ENCODE peak calls at places on chromosomes 13 and 19, in five cellular contexts. Z is ovary, H is body of pancreas, F is upper lobe of right lung, Q is PC-3. X is an unnamed sample.

GRCh38 chr19:29947871-29948270 is 5.8 kb downstream of the URI1 start:
- DNase-seq in Z (no peak), H (no peak), F (no peak), Q (no peak), X (no peak)

GRCh38 chr19:37470216-37470615 is 1.1 kb downstream of the ZNF570 start:
- DNase-seq in Z (no peak), H (no peak), F (no peak), Q (no peak), X (peak)

GRCh38 chr13:45674908-45675307 is 27.2 kb upstream of the CBY2 start:
- DNase-seq in Z (no peak), H (peak), F (no peak), Q (peak), X (no peak)

GRCh38 chr19:5676711-5677110 is 3.6 kb downstream of the MICOS13 start:
- DNase-seq in Z (no peak), H (no peak), F (no peak), Q (no peak), X (no peak)

GRCh38 chr13:32537580-32538233 is 888 bp downstream of the N4BP2L2 start:
- DNase-seq in Z (peak), H (peak), F (peak), Q (no peak), X (peak)

GRCh38 chr13:65468628-65469027 is 1761.5 kb downstream of the PCDH9 start:
- DNase-seq in Z (no peak), H (no peak), F (no peak), Q (no peak), X (no peak)

GRCh38 chr19:14174883-14175282 is 31.1 kb downstream of the ADGRL1 start:
- DNase-seq in Z (no peak), H (no peak), F (no peak), Q (no peak), X (no peak)

GRCh38 chr19:41860419-41861097 is 503 bp downstream of the RPS19 start:
- DNase-seq in Z (no peak), H (no peak), F (no peak), Q (no peak), X (no peak)

GRCh38 chr19:5621311-5621944 is 1.1 kb downstream of the SAFB2 start:
- DNase-seq in Z (peak), H (no peak), F (no peak), Q (no peak), X (no peak)

GRCh38 chr13:25528266-25528665 is 156.5 kb downstream of the ATP8A2 start:
- DNase-seq in Z (no peak), H (no peak), F (no peak), Q (no peak), X (no peak)

GRCh38 chr13:110442946-110443632 is 118.4 kb downstream of the RAB20 start:
- DNase-seq in Z (no peak), H (no peak), F (no peak), Q (peak), X (no peak)

GRCh38 chr13:44312898-44313551 is 60.6 kb upstream of the SERP2 start:
- DNase-seq in Z (no peak), H (peak), F (no peak), Q (peak), X (no peak)

GRCh38 chr19:44824758-44825157 is 15.9 kb downstream of the BCAM start:
- DNase-seq in Z (no peak), H (peak), F (no peak), Q (peak), X (no peak)

DNA sequence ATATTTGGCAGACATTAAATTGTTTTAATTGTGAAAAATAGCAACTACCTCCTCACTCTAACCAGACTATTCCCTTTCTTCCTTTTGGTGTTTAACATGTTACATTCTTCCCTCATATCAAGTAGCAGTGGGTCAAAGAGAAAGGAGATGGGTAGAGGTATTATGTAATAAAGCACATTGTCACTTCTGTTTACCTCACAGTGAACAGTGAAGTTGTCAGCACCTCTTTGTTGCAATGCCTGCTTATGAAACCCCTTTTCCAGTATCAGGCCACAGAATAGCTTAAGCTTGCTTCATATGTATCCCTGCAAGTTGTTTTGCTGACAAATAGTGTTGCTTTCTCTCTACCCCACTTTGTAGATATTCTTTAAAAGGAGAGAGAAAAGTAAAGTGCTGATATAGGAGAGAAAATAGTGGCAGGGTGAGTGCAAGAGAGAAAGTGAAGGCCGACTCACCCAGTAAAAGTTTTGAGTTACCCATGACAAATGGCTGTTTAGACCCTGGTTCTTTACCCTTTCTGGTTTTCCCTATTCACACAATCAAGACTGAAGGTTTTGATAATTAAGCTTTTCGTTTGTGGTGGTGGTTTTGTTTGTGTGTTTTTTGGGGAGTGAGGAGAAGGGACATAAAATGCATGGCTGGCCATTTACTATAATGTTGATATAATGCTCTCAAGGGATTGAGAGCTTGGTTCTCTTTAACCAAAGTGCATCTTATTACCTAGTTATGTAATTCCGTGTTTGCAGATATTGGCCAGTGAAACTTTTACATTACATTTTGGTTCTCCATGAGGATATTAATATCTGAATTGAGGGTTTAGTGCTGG is 3.7 kb downstream of the ITM2B start:
- DNase-seq in Z (no peak), H (no peak), F (no peak), Q (no peak), X (no peak)
- H3K4me3 ChIP-seq in Z (peak), H (no peak), F (peak), Q (no peak), X (peak)

GRCh38 chr13:27969073-27969865 is at the start of gene CDX2:
- DNase-seq in Z (no peak), H (peak), F (no peak), Q (no peak), X (no peak)
- H3K27ac ChIP-seq in Z (no peak), H (no peak), F (no peak), Q (no peak), X (no peak)

GRCh38 chr13:40806241-40806640 is 16.8 kb downstream of the SLC25A15 start:
- DNase-seq in Z (no peak), H (no peak), F (no peak), Q (no peak), X (no peak)
- H3K4me3 ChIP-seq in Z (no peak), H (no peak), F (no peak), Q (no peak), X (no peak)

GRCh38 chr19:726993-727956 is 18.5 kb downstream of the PALM start:
- DNase-seq in Z (peak), H (no peak), F (no peak), Q (no peak), X (no peak)
- H3K27ac ChIP-seq in Z (peak), H (no peak), F (peak), Q (no peak), X (no peak)

GRCh38 chr13:33677215-33677614 is 140.7 kb upstream of the RFC3 start:
- DNase-seq in Z (no peak), H (no peak), F (no peak), Q (no peak), X (no peak)

GRCh38 chr13:33678084-33678483 is 139.9 kb upstream of the RFC3 start:
- DNase-seq in Z (no peak), H (no peak), F (no peak), Q (no peak), X (no peak)

GRCh38 chr13:33678906-33679657 is 138.9 kb upstream of the RFC3 start:
- DNase-seq in Z (peak), H (peak), F (peak), Q (peak), X (peak)

GRCh38 chr13:33676045-33676699 is 141.8 kb upstream of the RFC3 start:
- DNase-seq in Z (no peak), H (peak), F (no peak), Q (peak), X (no peak)

DNA sequence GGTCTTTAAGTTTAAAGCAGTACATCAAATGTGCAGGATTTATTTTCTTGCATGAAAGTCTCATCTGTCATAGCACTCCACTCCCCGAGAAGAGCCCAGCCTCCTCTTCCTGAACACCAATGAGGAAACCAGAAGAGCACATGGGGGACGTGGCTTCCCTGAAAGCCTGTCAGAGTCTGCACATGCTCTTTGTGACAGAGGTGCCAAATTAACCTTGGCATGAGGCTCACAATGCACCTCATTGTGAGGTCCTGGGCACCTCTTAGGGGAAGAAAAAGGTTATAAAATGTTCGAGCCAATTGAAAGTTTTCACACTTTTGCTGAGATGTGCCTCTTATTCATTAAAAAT is 141.3 kb upstream of the RFC3 start:
- DNase-seq in Z (peak), H (peak), F (no peak), Q (peak), X (no peak)
- H3K4me3 ChIP-seq in Z (peak), H (peak), F (peak), Q (peak), X (peak)